ENCODE peak calls at places on chromosomes 1 and 21, in four cellular contexts. H, J, W and P are unnamed samples.

GRCh38 chr21:33264561-33264960 is 1.6 kb upstream of the IL10RB start:
- DNase-seq in W (no peak), H (no peak), J (no peak), P (no peak)

GRCh38 chr1:92315766-92316413 is 17.0 kb downstream of the RPAP2 start:
- DNase-seq in H (no peak), W (no peak), J (no peak), P (no peak)

GRCh38 chr1:198003468-198003867 is 86.3 kb downstream of the LHX9 start:
- DNase-seq in H (no peak), J (no peak), W (no peak), P (no peak)

GRCh38 chr1:154615411-154615810 is 7.4 kb upstream of the ADAR start:
- DNase-seq in H (no peak), W (no peak), J (no peak), P (no peak)

GRCh38 chr1:113872219-113872934 is 865 bp upstream of the PTPN22 start:
- DNase-seq in H (no peak), J (no peak), W (no peak), P (peak)

GRCh38 chr1:224504642-224505041 is 70.0 kb upstream of the WDR26 start:
- DNase-seq in J (no peak), H (no peak), W (no peak), P (no peak)

GRCh38 chr1:75615664-75616435 is 4.9 kb upstream of the SLC44A5 start:
- DNase-seq in H (peak), J (peak), W (peak), P (peak)

GRCh38 chr1:222126052-222126451 is 384.2 kb upstream of the DUSP10 start:
- DNase-seq in J (no peak), H (no peak), W (no peak), P (no peak)

GRCh38 chr21:39014751-39015150 is 168.5 kb downstream of the PSMG1 start:
- DNase-seq in J (peak), W (no peak), H (no peak), P (peak)

GRCh38 chr1:224591326-224591725 is 24.8 kb upstream of the CNIH3 start:
- DNase-seq in W (peak), J (no peak), H (no peak), P (no peak)

GRCh38 chr1:203322480-203323179 is 17.3 kb downstream of the BTG2 start:
- DNase-seq in H (peak), W (no peak), J (no peak), P (peak)

GRCh38 chr1:87449348-87449963 is 120.8 kb downstream of the LMO4 start:
- DNase-seq in W (no peak), H (peak), J (peak), P (peak)

GRCh38 chr1:44587796-44588460 is 86.4 kb downstream of the TMEM53 start:
- DNase-seq in W (no peak), H (no peak), J (no peak), P (no peak)

GRCh38 chr1:201877877-201878339 is 10.8 kb upstream of the SHISA4 start:
- DNase-seq in J (peak), H (no peak), W (no peak), P (peak)

GRCh38 chr1:233326995-233327937 is at the start of gene MAP3K21:
- DNase-seq in J (no peak), H (peak), W (no peak), P (no peak)

GRCh38 chr21:31337086-31337485 is 7.0 kb downstream of the TIAM1 start:
- DNase-seq in H (no peak), W (no peak), J (no peak), P (no peak)

GRCh38 chr1:9033363-9033762 is 7.1 kb upstream of the SLC2A7 start:
- DNase-seq in W (no peak), J (no peak), H (no peak), P (no peak)

GRCh38 chr1:205576011-205576410 is 55.8 kb downstream of the ELK4 start:
- DNase-seq in H (no peak), W (no peak), J (no peak), P (no peak)

GRCh38 chr21:16309250-16309971 is 579.6 kb downstream of the USP25 start:
- DNase-seq in J (peak), H (no peak), W (no peak), P (no peak)

GRCh38 chr1:17606826-17607440 is 67.4 kb downstream of the ARHGEF10L start:
- DNase-seq in W (no peak), H (peak), J (peak), P (peak)

GRCh38 chr1:90989302-90989701 is 32.5 kb downstream of the ZNF644 start:
- DNase-seq in W (no peak), J (no peak), H (no peak), P (no peak)

GRCh38 chr1:48093696-48094518 is 96.7 kb upstream of the TRABD2B start:
- DNase-seq in J (peak), W (no peak), H (peak), P (peak)

GRCh38 chr1:154736840-154737239 is 128.9 kb upstream of the ADAR start:
- DNase-seq in J (peak), W (no peak), H (no peak), P (peak)

GRCh38 chr21:38839370-38839681 is 33.6 kb downstream of the ETS2 start:
- DNase-seq in J (peak), W (no peak), H (no peak), P (no peak)

GRCh38 chr1:248858096-248858890 is 592 bp downstream of the ZNF692 start:
- DNase-seq in J (peak), H (peak), W (peak), P (peak)

GRCh38 chr1:113675299-113675698 is 84.0 kb downstream of the PHTF1 start:
- DNase-seq in J (peak), H (no peak), W (no peak), P (peak)

GRCh38 chr1:169193191-169193850 is 86.8 kb downstream of the ATP1B1 start:
- DNase-seq in W (no peak), J (peak), H (peak), P (peak)

GRCh38 chr1:6923012-6923805 is 138.0 kb downstream of the CAMTA1 start:
- DNase-seq in J (no peak), W (no peak), H (no peak), P (no peak)

GRCh38 chr1:226736908-226737818 is 1.9 kb downstream of the ITPKB start:
- DNase-seq in W (peak), H (peak), J (peak), P (peak)

GRCh38 chr1:230279583-230279945 is 146.6 kb downstream of the PGBD5 start:
- DNase-seq in H (no peak), J (no peak), W (no peak), P (no peak)

GRCh38 chr21:45642122-45642813 is 1.3 kb upstream of the PCBP3 start:
- DNase-seq in J (no peak), W (no peak), H (no peak), P (peak)
- H3K4me3 ChIP-seq in J (no peak), W (peak), H (peak), P (no peak)

GRCh38 chr1:210505601-210506564 is 177.2 kb downstream of the HHAT start:
- DNase-seq in J (no peak), W (no peak), H (no peak), P (no peak)
- TF ChIP-seq CTCF in J (no peak), W (no peak), H (no peak), P (no peak)

DNA sequence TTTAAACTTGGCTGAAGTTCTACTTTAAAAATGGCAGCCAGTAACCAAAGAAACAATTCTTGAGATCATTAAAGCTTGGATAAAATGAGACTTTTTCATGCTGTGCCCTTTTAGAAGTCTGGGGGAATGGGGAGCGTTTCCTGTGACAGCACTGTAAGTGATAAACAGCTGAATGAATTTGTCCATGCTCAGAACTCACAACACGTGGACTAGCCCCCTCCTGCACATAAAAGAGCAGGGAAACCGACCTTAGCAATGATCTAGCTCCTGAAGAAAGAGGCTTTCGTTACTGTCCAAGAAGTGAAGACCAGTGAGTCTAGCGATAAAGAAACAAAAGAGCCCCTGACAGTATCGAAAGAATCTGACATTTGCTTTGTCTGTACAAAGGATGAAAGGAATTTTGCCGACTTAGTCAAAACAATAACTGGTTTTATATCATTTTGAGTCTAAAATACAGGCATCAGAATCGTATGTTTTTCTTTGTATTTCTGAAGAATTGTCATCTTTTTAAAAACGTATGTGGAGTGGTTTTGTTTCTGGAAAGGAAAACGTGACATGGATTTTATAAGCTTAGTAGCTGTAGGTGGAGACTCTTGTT is 60.8 kb downstream of the MAST2 start:
- DNase-seq in H (no peak), J (peak), W (no peak), P (no peak)
- H3K4me3 ChIP-seq in H (peak), J (peak), W (peak), P (peak)

GRCh38 chr1:19644761-19645543 is 841 bp downstream of the NBL1 start:
- DNase-seq in J (no peak), W (peak), H (peak), P (peak)
- TF ChIP-seq CTCF in J (no peak), W (no peak), H (no peak), P (no peak)

DNA sequence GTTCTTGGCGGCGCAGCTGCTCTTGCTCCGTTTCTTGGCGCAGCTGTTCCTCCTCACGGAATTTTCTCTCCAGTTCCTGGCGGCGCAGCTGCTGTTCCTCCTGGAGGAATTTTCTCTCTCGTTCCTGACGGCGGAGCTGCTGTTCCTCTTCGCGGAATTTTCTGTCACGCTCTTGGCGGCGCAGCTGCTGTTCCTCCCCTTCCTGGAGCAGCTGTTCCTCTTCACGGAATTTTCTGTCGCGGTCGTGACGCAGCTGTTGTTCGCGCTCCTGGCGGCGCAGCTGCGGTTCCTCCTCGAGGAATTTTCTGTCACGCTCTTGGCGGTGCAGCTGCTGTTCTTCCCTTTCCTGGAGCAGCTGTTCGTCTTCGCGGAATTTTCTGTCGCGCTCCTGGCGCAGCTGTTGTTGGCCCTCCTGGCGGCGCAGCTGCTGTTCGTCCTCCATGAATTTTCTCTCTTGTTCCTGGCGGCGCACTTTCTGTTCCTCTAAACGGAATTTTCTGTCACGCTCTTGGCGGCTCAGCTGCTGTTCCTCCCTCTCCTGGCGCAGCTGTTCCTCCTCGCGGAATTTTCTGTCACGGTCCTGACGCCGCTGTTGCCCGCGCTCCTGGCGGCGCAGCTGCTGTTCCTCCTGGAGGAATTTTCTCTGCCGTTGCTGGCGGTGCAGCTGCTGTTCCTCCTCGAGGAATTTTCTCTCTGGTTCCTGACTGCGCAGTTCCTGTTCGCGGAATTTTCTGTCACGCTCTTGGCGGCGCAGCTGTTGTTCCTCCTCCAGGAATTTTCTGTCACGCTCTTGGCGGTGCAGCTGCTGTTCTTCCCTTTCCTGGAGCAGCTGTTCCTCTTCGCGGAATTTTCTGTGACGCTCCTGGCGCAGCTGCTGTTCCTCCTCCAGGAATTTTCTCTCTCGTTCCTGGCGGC is 7.0 kb downstream of the TCHH start:
- DNase-seq in W (no peak), H (peak), J (peak), P (peak)
- H3K4me3 ChIP-seq in W (peak), H (peak), J (peak), P (peak)

GRCh38 chr21:26842300-26842699 is 2.9 kb downstream of the ADAMTS1 start:
- DNase-seq in J (peak), H (no peak), W (no peak), P (peak)

GRCh38 chr21:26843912-26844257 is 1.3 kb downstream of the ADAMTS1 start:
- DNase-seq in W (no peak), J (peak), H (no peak), P (peak)

GRCh38 chr21:26840206-26840605 is 5.0 kb downstream of the ADAMTS1 start:
- DNase-seq in J (no peak), H (no peak), W (no peak), P (no peak)

GRCh38 chr21:26842976-26843911 is 2.0 kb downstream of the ADAMTS1 start:
- DNase-seq in H (peak), W (peak), J (peak), P (peak)

GRCh38 chr21:26840912-26841311 is 4.3 kb downstream of the ADAMTS1 start:
- DNase-seq in H (peak), W (peak), J (peak), P (peak)
- TF ChIP-seq CTCF in H (no peak), W (no peak), J (peak), P (no peak)